ENCODE peak calls at places on chromosome 11, in five cellular contexts. N is heart left ventricle; F is HCT116; W is stimulated activated CD8-positive, alpha-beta memory T cell treated with anti-CD3 and anti-CD28 coated beads, Interleukin-15, amount 100 ng/mL, for 1 hour; Z is posterior cingulate gyrus. R is an unnamed sample.
A peak's percentile ranks its signal among the peaks of the same experiment; 100 is the strongest.

GRCh38 chr11:33689089-33689488 is 11.5 kb downstream of the C11orf91 start:
- DNase-seq in W (no peak), Z (no peak), F (no peak), N (no peak), R (no peak)

GRCh38 chr11:702731-703461 is 3.1 kb upstream of the EPS8L2 start:
- DNase-seq in F (no peak), Z (no peak), W (no peak), N (no peak), R (no peak)

GRCh38 chr11:45094958-45095690 is 51.3 kb upstream of the PRDM11 start:
- DNase-seq in F (no peak), W (no peak), Z (no peak), N (no peak), R (no peak)

GRCh38 chr11:78050964-78051831 is 12.5 kb upstream of the THRSP start:
- DNase-seq in Z (no peak), W (no peak), N (no peak), F (no peak), R (no peak)

GRCh38 chr11:61352038-61352437 is 9.6 kb downstream of the CYB561A3 start:
- DNase-seq in F (no peak), N (peak; percentile 5), W (no peak), Z (no peak), R (no peak)

GRCh38 chr11:66454253-66454652 is 12.5 kb upstream of the PELI3 start:
- DNase-seq in W (no peak), F (no peak), Z (no peak), N (no peak), R (no peak)

GRCh38 chr11:10450451-10451398 is 4.3 kb upstream of the AMPD3 start:
- DNase-seq in F (peak; percentile 62), Z (peak; percentile 31), N (peak; percentile 40), W (no peak), R (no peak)

GRCh38 chr11:20032577-20033265 is 127.6 kb downstream of the DBX1 start:
- DNase-seq in F (no peak), W (no peak), N (no peak), Z (no peak), R (no peak)

GRCh38 chr11:12235945-12236743 is 125.8 kb downstream of the MICAL2 start:
- DNase-seq in N (no peak), W (no peak), F (peak; percentile 32), Z (no peak), R (no peak)

GRCh38 chr11:46290021-46290420 is 12.6 kb downstream of the CREB3L1 start:
- DNase-seq in F (no peak), Z (no peak), N (peak; percentile 21), W (no peak), R (no peak)

R was measured in NCI-H1048.